ENCODE peak calls at places on chromosomes 1 and 21, in nine cellular contexts. N, P, B, K, W, S, G, H and O are unnamed samples.

GRCh38 chr21:38716942-38717341 is 88.8 kb upstream of the ETS2 start:
- DNase-seq in N (no peak), P (no peak), B (no peak), K (no peak), W (no peak), S (peak), G (no peak), H (no peak), O (peak)

GRCh38 chr1:115462677-115463076 is 124.6 kb upstream of the NGF start:
- DNase-seq in N (no peak), P (no peak), B (no peak), K (no peak), W (no peak), S (no peak), G (no peak), H (no peak), O (no peak)

GRCh38 chr1:23718482-23718881 is 24.8 kb upstream of the ELOA start:
- DNase-seq in N (peak), P (peak), B (peak), K (peak), W (no peak), S (peak), G (peak), H (no peak), O (peak)

GRCh38 chr1:29752141-29752540 is 515.8 kb downstream of the PTPRU start:
- DNase-seq in N (no peak), P (no peak), B (no peak), K (no peak), W (no peak), S (peak), G (no peak), H (no peak), O (no peak)

GRCh38 chr21:26753822-26754221 is 91.4 kb downstream of the ADAMTS1 start:
- DNase-seq in N (no peak), P (no peak), B (no peak), K (no peak), W (no peak), S (no peak), G (no peak), H (no peak), O (no peak)

GRCh38 chr1:203148127-203148526 is 20.6 kb downstream of the ADORA1 start:
- DNase-seq in N (no peak), P (no peak), B (no peak), K (no peak), W (no peak), S (no peak), G (no peak), H (no peak), O (no peak)

GRCh38 chr1:68327414-68327813 is 95.1 kb upstream of the WLS start:
- DNase-seq in N (no peak), P (no peak), B (no peak), K (no peak), W (no peak), S (peak), G (peak), H (no peak), O (peak)

GRCh38 chr1:84174051-84174556 is 30.0 kb downstream of the PRKACB start:
- DNase-seq in N (peak), P (no peak), B (peak), K (no peak), W (no peak), S (peak), G (peak), H (no peak), O (peak)

GRCh38 chr1:30698401-30698981 is 24.9 kb downstream of the MATN1 start:
- DNase-seq in N (no peak), P (no peak), B (no peak), K (no peak), W (no peak), S (no peak), G (no peak), H (no peak), O (no peak)

GRCh38 chr1:151994956-151995355 is 1.3 kb upstream of the S100A10 start:
- DNase-seq in N (peak), P (no peak), B (peak), K (no peak), W (no peak), S (peak), G (peak), H (no peak), O (peak)

GRCh38 chr1:4594286-4594991 is 60.0 kb upstream of the AJAP1 start:
- DNase-seq in N (no peak), P (no peak), B (no peak), K (no peak), W (no peak), S (no peak), G (no peak), H (no peak), O (no peak)

GRCh38 chr1:31444725-31445448 is 31.9 kb downstream of the SERINC2 start:
- DNase-seq in N (no peak), P (no peak), B (peak), K (no peak), W (no peak), S (no peak), G (no peak), H (no peak), O (no peak)

GRCh38 chr1:245298781-245299180 is 144.0 kb downstream of the KIF26B start:
- DNase-seq in N (peak), P (peak), B (no peak), K (no peak), W (no peak), S (no peak), G (no peak), H (no peak), O (peak)

GRCh38 chr1:22892789-22893188 is 79.9 kb downstream of the LACTBL1 start:
- DNase-seq in N (no peak), P (no peak), B (no peak), K (no peak), W (no peak), S (no peak), G (no peak), H (no peak), O (no peak)

GRCh38 chr1:209621741-209622655 is 30.2 kb downstream of the LAMB3 start:
- DNase-seq in N (no peak), P (no peak), B (no peak), K (no peak), W (peak), S (no peak), G (no peak), H (no peak), O (no peak)

GRCh38 chr1:11538886-11539285 is 59.9 kb downstream of the DISP3 start:
- DNase-seq in N (no peak), P (no peak), B (no peak), K (no peak), W (no peak), S (no peak), G (no peak), H (no peak), O (no peak)

GRCh38 chr1:42128499-42128898 is 24.7 kb upstream of the GUCA2B start:
- DNase-seq in N (no peak), P (no peak), B (no peak), K (no peak), W (no peak), S (no peak), G (no peak), H (no peak), O (no peak)

GRCh38 chr1:232655041-232655745 is 25.3 kb upstream of the SIPA1L2 start:
- DNase-seq in N (peak), P (no peak), B (no peak), K (no peak), W (no peak), S (peak), G (no peak), H (peak), O (no peak)

GRCh38 chr1:3821934-3822307 is 25.6 kb upstream of the LRRC47 start:
- DNase-seq in N (no peak), P (no peak), B (no peak), K (no peak), W (no peak), S (no peak), G (no peak), H (no peak), O (no peak)

GRCh38 chr1:177190308-177190970 is 19.7 kb downstream of the BRINP2 start:
- DNase-seq in N (no peak), P (no peak), B (no peak), K (no peak), W (no peak), S (no peak), G (no peak), H (no peak), O (no peak)

GRCh38 chr1:157969693-157970485 is 23.6 kb upstream of the KIRREL1 start:
- DNase-seq in N (peak), P (peak), B (peak), K (no peak), W (no peak), S (peak), G (peak), H (no peak), O (peak)

GRCh38 chr1:228338521-228339051 is 68.0 kb downstream of the TRIM11 start:
- DNase-seq in N (no peak), P (no peak), B (no peak), K (no peak), W (peak), S (no peak), G (no peak), H (no peak), O (no peak)

GRCh38 chr1:156086256-156086662 is 4.0 kb upstream of the MEX3A start:
- DNase-seq in N (peak), P (no peak), B (peak), K (no peak), W (peak), S (peak), G (peak), H (no peak), O (peak)

GRCh38 chr1:200438911-200439310 is 29.1 kb upstream of the ZNF281 start:
- DNase-seq in N (peak), P (no peak), B (no peak), K (no peak), W (no peak), S (peak), G (peak), H (no peak), O (peak)

GRCh38 chr1:150210741-150211140 is 25.2 kb downstream of the ANP32E start:
- DNase-seq in N (no peak), P (no peak), B (no peak), K (no peak), W (no peak), S (no peak), G (no peak), H (no peak), O (no peak)

GRCh38 chr1:245770191-245770590 is 615.4 kb downstream of the KIF26B start:
- DNase-seq in N (no peak), P (no peak), B (no peak), K (no peak), W (no peak), S (no peak), G (no peak), H (no peak), O (peak)

GRCh38 chr1:31830511-31830910 is 14.7 kb upstream of the SPOCD1 start:
- DNase-seq in N (no peak), P (no peak), B (no peak), K (no peak), W (no peak), S (no peak), G (no peak), H (no peak), O (no peak)

GRCh38 chr1:26787706-26788514 is at the start of gene PIGV:
- DNase-seq in N (peak), P (peak), B (peak), K (no peak), W (peak), S (peak), G (peak), H (peak), O (peak)

GRCh38 chr1:37288900-37289299 is 185.5 kb upstream of the ZC3H12A start:
- DNase-seq in N (no peak), P (no peak), B (no peak), K (no peak), W (no peak), S (no peak), G (no peak), H (peak), O (no peak)

GRCh38 chr1:218259339-218259738 is 25.8 kb upstream of the RRP15 start:
- DNase-seq in N (no peak), P (no peak), B (no peak), K (no peak), W (no peak), S (no peak), G (no peak), H (no peak), O (no peak)

GRCh38 chr1:218257371-218257770 is 27.7 kb upstream of the RRP15 start:
- DNase-seq in N (no peak), P (no peak), B (no peak), K (no peak), W (no peak), S (no peak), G (no peak), H (no peak), O (no peak)

GRCh38 chr1:218257971-218258370 is 27.1 kb upstream of the RRP15 start:
- DNase-seq in N (no peak), P (no peak), B (no peak), K (no peak), W (no peak), S (no peak), G (no peak), H (no peak), O (no peak)

GRCh38 chr1:218262259-218262658 is 22.8 kb upstream of the RRP15 start:
- DNase-seq in N (no peak), P (no peak), B (no peak), K (no peak), W (no peak), S (peak), G (no peak), H (no peak), O (no peak)

GRCh38 chr1:218259800-218260199 is 25.3 kb upstream of the RRP15 start:
- DNase-seq in N (no peak), P (no peak), B (peak), K (no peak), W (no peak), S (peak), G (peak), H (peak), O (peak)
- TF ChIP-seq CTCF in N (no peak), P (peak), B (peak), K (peak), W (no peak), S (peak), G (peak), H (peak), O (peak)

GRCh38 chr1:12540580-12541273 is 77.3 kb downstream of the DHRS3 start:
- DNase-seq in N (no peak), P (no peak), B (no peak), K (no peak), W (no peak), S (no peak), G (no peak), H (no peak), O (no peak)
- H3K4me3 ChIP-seq in N (no peak), P (no peak), B (no peak), K (no peak), W (no peak), S (peak), G (no peak), H (no peak), O (no peak)

GRCh38 chr1:39361446-39361845 is 130.0 kb upstream of the BMP8A start:
- DNase-seq in N (no peak), P (no peak), B (no peak), K (no peak), W (no peak), S (no peak), G (no peak), H (no peak), O (no peak)
- TF ChIP-seq CTCF in N (no peak), P (no peak), B (no peak), K (no peak), W (no peak), S (no peak), G (no peak), H (no peak), O (no peak)

GRCh38 chr1:88398338-88398737 is 285.7 kb upstream of the PKN2 start:
- DNase-seq in N (no peak), P (no peak), B (no peak), K (no peak), W (no peak), S (no peak), G (no peak), H (no peak), O (no peak)
- H3K4me3 ChIP-seq in N (no peak), P (no peak), B (no peak), K (no peak), W (no peak), S (no peak), G (no peak), H (no peak), O (no peak)

GRCh38 chr1:20237646-20238045 is 51.3 kb upstream of the PLA2G2C start:
- DNase-seq in N (no peak), P (peak), B (no peak), K (no peak), W (no peak), S (no peak), G (no peak), H (no peak), O (no peak)

GRCh38 chr1:20240012-20240411 is 50.7 kb upstream of the VWA5B1 start:
- DNase-seq in N (no peak), P (no peak), B (no peak), K (no peak), W (no peak), S (no peak), G (no peak), H (no peak), O (no peak)

DNA sequence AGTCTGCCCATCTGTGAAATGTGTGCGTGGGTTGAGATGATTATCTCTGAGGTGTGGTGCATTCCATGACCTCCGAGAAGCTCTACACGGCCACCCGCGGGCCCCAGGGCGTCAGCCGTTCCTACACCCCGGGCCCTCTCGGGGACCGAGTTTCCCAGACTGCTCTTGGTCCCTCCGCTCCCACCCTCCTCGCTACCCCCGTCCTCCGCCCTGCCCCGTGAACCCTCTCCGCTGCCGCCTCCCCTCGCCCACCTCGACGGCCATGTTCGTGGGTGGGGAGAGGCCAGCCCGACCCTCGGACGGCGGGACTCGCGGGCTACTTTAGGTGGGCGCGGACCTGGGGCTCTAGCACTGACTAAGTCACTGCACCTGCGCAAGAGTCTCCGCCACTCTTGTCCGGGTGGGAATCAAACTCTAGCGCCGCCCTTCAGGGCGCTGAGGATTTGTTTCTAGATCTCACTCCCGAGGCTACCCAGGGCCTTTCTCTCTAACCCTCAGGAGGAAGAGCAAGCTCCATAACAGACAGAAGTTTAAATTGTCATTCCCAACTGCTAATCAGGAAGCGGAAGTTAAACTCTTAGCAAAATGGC is 47.7 kb upstream of the VWA5B1 start:
- DNase-seq in N (no peak), P (no peak), B (no peak), K (no peak), W (no peak), S (no peak), G (no peak), H (no peak), O (no peak)
- TF ChIP-seq CTCF in N (no peak), P (no peak), B (no peak), K (peak), W (no peak), S (no peak), G (no peak), H (no peak), O (no peak)